ENCODE peak calls at places on chromosome 3, in nine cellular contexts. G, B, H, V, E, L, C, Q and K are unnamed samples.

GRCh38 chr3:194941956-194942483 is 256.3 kb downstream of the FAM43A start:
- DNase-seq in B (no peak), V (no peak), G (no peak), C (no peak), L (no peak), E (no peak), H (no peak), Q (no peak), K (no peak)

GRCh38 chr3:130565224-130565623 is 48.2 kb downstream of the COL6A6 start:
- DNase-seq in V (no peak), C (no peak), B (no peak), Q (no peak), G (no peak), H (no peak), L (no peak), E (no peak), K (no peak)

GRCh38 chr3:377158-377561 is 180.6 kb downstream of the CHL1 start:
- DNase-seq in V (peak; percentile 74), C (peak; percentile 74), B (peak; percentile 63), L (no peak), Q (peak; percentile 31), H (peak; percentile 41), G (peak; percentile 48), E (peak; percentile 20), K (no peak)

GRCh38 chr3:50214824-50215223 is 9.8 kb downstream of the SLC38A3 start:
- DNase-seq in V (no peak), G (no peak), H (no peak), C (no peak), B (no peak), E (no peak), L (no peak), Q (no peak), K (no peak)

GRCh38 chr3:130316164-130316563 is 29.3 kb upstream of the COL6A5 start:
- DNase-seq in Q (no peak), G (peak; percentile 61), B (peak; percentile 31), L (no peak), V (no peak), E (no peak), C (no peak), H (peak; percentile 2), K (peak; percentile 19)

GRCh38 chr3:194142156-194142910 is 6.4 kb downstream of the HES1 start:
- DNase-seq in G (peak; percentile 35), V (peak; percentile 36), B (no peak), L (peak; percentile 92), H (no peak), E (no peak), C (no peak), Q (peak; percentile 37), K (peak; percentile 57)

GRCh38 chr3:52406791-52407510 is 38.0 kb downstream of the SEMA3G start:
- DNase-seq in V (no peak), B (no peak), Q (no peak), E (no peak), G (no peak), L (no peak), H (no peak), C (no peak), K (no peak)

GRCh38 chr3:172148702-172149565 is 109.6 kb downstream of the FNDC3B start:
- DNase-seq in G (no peak), V (no peak), L (peak; percentile 67), C (no peak), E (no peak), Q (peak; percentile 47), B (no peak), H (no peak), K (no peak)

GRCh38 chr3:68893600-68894239 is 38.6 kb downstream of the TAFA4 start:
- DNase-seq in G (peak; percentile 44), L (peak; percentile 63), Q (peak; percentile 54), B (peak; percentile 44), H (peak; percentile 10), C (peak; percentile 73), V (peak; percentile 39), E (peak; percentile 14), K (no peak)

GRCh38 chr3:81923038-81923437 is 161.6 kb upstream of the GBE1 start:
- DNase-seq in E (no peak), G (no peak), H (no peak), B (no peak), V (no peak), L (no peak), C (no peak), Q (no peak), K (no peak)

GRCh38 chr3:115638991-115639390 is 15.7 kb downstream of the GAP43 start:
- DNase-seq in L (no peak), Q (no peak), G (no peak), C (no peak), V (no peak), B (no peak), E (no peak), H (no peak), K (no peak)

GRCh38 chr3:37622999-37623883 is 238.4 kb upstream of the CTDSPL start:
- DNase-seq in L (no peak), E (no peak), B (no peak), H (no peak), Q (no peak), V (no peak), G (no peak), C (no peak), K (no peak)

GRCh38 chr3:11591006-11591360 is 52.7 kb downstream of the VGLL4 start:
- DNase-seq in V (peak; percentile 42), B (peak; percentile 60), G (peak; percentile 71), C (no peak), L (no peak), E (no peak), Q (no peak), H (peak; percentile 35), K (no peak)

GRCh38 chr3:11593318-11594034 is 50.2 kb downstream of the VGLL4 start:
- DNase-seq in B (no peak), V (no peak), L (peak; percentile 59), H (no peak), Q (peak; percentile 39), C (no peak), E (no peak), G (no peak), K (no peak)

GRCh38 chr3:11591401-11592266 is 52.1 kb downstream of the VGLL4 start:
- DNase-seq in V (peak; percentile 98), Q (peak; percentile 96), H (peak; percentile 93), B (peak; percentile 87), E (no peak), L (peak; percentile 70), C (no peak), G (peak; percentile 87), K (peak; percentile 50)

GRCh38 chr3:11589706-11590105 is 54.0 kb downstream of the VGLL4 start:
- DNase-seq in C (no peak), Q (no peak), B (no peak), H (no peak), L (no peak), V (no peak), G (no peak), E (no peak), K (no peak)

DNA sequence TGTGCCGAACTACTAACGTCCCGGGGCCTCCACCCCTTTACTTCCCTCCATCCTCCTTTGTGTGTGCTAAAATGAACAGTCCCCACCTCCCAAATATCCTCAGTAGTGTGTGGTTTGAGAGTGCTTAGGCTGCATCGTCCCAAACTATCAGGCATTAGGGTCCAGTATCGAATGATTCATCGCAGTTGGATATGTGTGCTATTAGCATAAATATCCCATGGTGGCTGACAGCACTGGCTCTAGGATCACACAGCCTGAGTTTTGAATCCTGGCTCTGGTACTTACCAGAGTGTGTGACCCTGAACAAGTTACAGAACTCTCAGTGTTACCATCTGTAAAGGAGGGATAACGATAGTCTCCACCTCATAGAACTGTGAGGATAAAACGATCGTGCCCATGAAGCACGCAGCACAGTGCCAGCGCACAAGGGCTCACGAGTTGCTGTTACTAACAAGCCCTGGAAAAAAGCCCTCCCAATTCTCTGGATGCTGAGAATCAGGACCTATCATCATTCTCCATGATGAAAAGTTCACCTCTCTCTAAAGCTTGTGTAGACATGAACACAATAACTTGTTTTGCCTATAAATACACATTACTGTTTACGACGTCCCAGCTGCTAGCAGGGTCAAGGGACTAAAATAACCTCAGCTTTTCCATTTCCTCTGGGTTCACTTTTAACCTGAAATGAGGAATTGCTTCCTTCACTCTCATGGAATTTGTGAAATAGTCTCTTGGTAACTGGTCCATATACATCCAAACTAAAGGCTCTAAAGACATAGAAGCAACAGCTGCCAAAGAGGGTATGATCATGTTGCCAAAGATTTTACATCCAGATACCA is 51.0 kb downstream of the VGLL4 start:
- DNase-seq in E (no peak), B (peak; percentile 68), C (no peak), G (peak; percentile 76), Q (no peak), L (peak; percentile 80), H (peak; percentile 78), V (no peak), K (no peak)
- H3K27ac ChIP-seq in E (no peak overlapping the region), B (peak overlapping the region; percentile 80), C (no peak overlapping the region), G (peak overlapping the region; percentile 85), Q (peak overlapping the region; percentile 94), L (peak overlapping the region; percentile 41), H (peak overlapping the region; percentile 94), V (peak overlapping the region; percentile 67), K (peak overlapping the region; percentile 8)

GRCh38 chr3:14434105-14434504 is 31.7 kb downstream of the SLC6A6 start:
- DNase-seq in E (no peak), G (peak; percentile 92), H (peak; percentile 59), B (peak; percentile 65), C (no peak), Q (no peak), V (no peak), L (peak; percentile 41), K (no peak)

GRCh38 chr3:14436954-14437281 is 34.5 kb downstream of the SLC6A6 start:
- DNase-seq in G (no peak), E (no peak), C (no peak), H (no peak), Q (no peak), B (no peak), L (no peak), V (no peak), K (no peak)

GRCh38 chr3:14432996-14433572 is 30.7 kb downstream of the SLC6A6 start:
- DNase-seq in V (no peak), H (no peak), G (no peak), Q (no peak), C (no peak), L (no peak), E (no peak), B (no peak), K (no peak)

GRCh38 chr3:14434541-14435151 is 32.2 kb downstream of the SLC6A6 start:
- DNase-seq in L (no peak), Q (no peak), V (no peak), H (no peak), C (no peak), G (peak; percentile 26), E (no peak), B (no peak), K (no peak)

GRCh38 chr3:14435175-14436011 is 33.0 kb downstream of the SLC6A6 start:
- DNase-seq in H (peak; percentile 37), C (no peak), Q (no peak), G (peak; percentile 83), E (no peak), B (no peak), L (peak; percentile 88), V (peak; percentile 50), K (no peak)
- H3K9ac ChIP-seq in H (peak overlapping the region; percentile 59), C (no peak overlapping the region), Q (no peak overlapping the region), G (peak overlapping the region; percentile 56), E (peak overlapping the region; percentile 75), B (no peak overlapping the region), L (peak overlapping the region; percentile 77), V (no peak overlapping the region), K (no peak overlapping the region)

GRCh38 chr3:78153973-78154372 is 1114.1 kb downstream of the ROBO2 start:
- DNase-seq in H (no peak), C (no peak), L (no peak), Q (no peak), V (no peak), E (no peak), G (no peak), B (no peak), K (no peak)
- H3K36me3 ChIP-seq in H (no peaks in the 10 kb centered on the region), C (no peaks in the 10 kb centered on the region), L (no peaks in the 10 kb centered on the region), Q (no peaks in the 10 kb centered on the region), V (no peaks in the 10 kb centered on the region), E (no peaks in the 10 kb centered on the region), G (no peaks in the 10 kb centered on the region), B (no peaks in the 10 kb centered on the region), K (no peaks in the 10 kb centered on the region)

GRCh38 chr3:39292961-39293360 is 13.1 kb upstream of the CX3CR1 start:
- DNase-seq in C (peak; percentile 33), B (no peak), V (no peak), L (no peak), Q (no peak), G (no peak), H (no peak), E (no peak), K (no peak)
- H3K27ac ChIP-seq in C (no peak overlapping the region), B (no peak overlapping the region), V (no peak overlapping the region), L (no peak overlapping the region), Q (no peak overlapping the region), G (no peak overlapping the region), H (no peak overlapping the region), E (no peak overlapping the region), K (no peak overlapping the region)